ENCODE peak calls at places on chromosomes 11 and 22, in nine cellular contexts. R, H, T, G, D, L, S, K and A are unnamed samples.
A peak's percentile ranks its signal among the peaks of the same experiment; 100 is the strongest.

GRCh38 chr11:126583594-126583993 is 228.1 kb downstream of the ST3GAL4 start:
- DNase-seq in T (no peak), D (no peak), K (no peak), S (no peak), L (no peak), H (no peak), G (no peak), R (no peak), A (no peak)

GRCh38 chr22:42335839-42336378 is 65.5 kb upstream of the TCF20 start:
- DNase-seq in K (no peak), S (no peak), L (no peak), T (no peak), H (no peak), R (no peak), G (no peak), D (no peak), A (no peak)

GRCh38 chr11:15268598-15268997 is 153.9 kb downstream of the INSC start:
- DNase-seq in G (no peak), K (no peak), R (no peak), L (no peak), S (no peak), T (no peak), D (no peak), H (no peak), A (no peak)

GRCh38 chr11:61021661-61022212 is 50.3 kb downstream of the CD6 start:
- DNase-seq in T (peak; percentile 80), S (no peak), D (no peak), K (no peak), G (no peak), L (peak; percentile 38), R (no peak), H (peak; percentile 85), A (no peak)

GRCh38 chr11:62919898-62920640 is 1.1 kb downstream of the CHRM1 start:
- DNase-seq in T (no peak), H (no peak), K (peak; percentile 52), G (no peak), D (no peak), S (no peak), R (no peak), L (no peak), A (no peak)

GRCh38 chr11:13329670-13330401 is 52.2 kb downstream of the BMAL1 start:
- DNase-seq in S (peak; percentile 90), H (no peak), L (peak; percentile 75), D (peak; percentile 74), R (no peak), G (peak; percentile 65), T (no peak), K (peak; percentile 46), A (no peak)

GRCh38 chr11:114848027-114848426 is 169.7 kb downstream of the NXPE2 start:
- DNase-seq in T (no peak), H (no peak), G (no peak), R (no peak), L (no peak), K (no peak), S (no peak), D (no peak), A (no peak)

GRCh38 chr11:111724615-111725129 is 41.5 kb downstream of the PPP2R1B start:
- DNase-seq in G (no peak), L (no peak), K (no peak), R (no peak), H (no peak), D (no peak), S (no peak), T (no peak), A (no peak)

GRCh38 chr11:92380882-92381281 is 156.3 kb downstream of the FAT3 start:
- DNase-seq in R (no peak), K (no peak), H (no peak), S (no peak), L (peak; percentile 69), G (peak; percentile 34), D (peak; percentile 73), T (no peak), A (peak; percentile 1)

GRCh38 chr11:117387992-117388765 is 60.5 kb downstream of the CEP164 start:
- DNase-seq in G (no peak), D (no peak), R (no peak), K (no peak), T (no peak), S (no peak), H (no peak), L (no peak), A (peak; percentile 80)